ENCODE peak calls at places on chromosome 20, in five cellular contexts. T is hepatocyte, W is neural progenitor cell, I is HCT116, H is GM23248. Q is an unnamed sample.

GRCh38 chr20:62066339-62066982 is 780 bp upstream of the TAF4 start:
- DNase-seq in T (peak; percentile 76), W (peak; percentile 88), I (no peak), H (peak; percentile 66), Q (peak; percentile 54)

GRCh38 chr20:37868998-37869861 is 33.7 kb upstream of the VSTM2L start:
- DNase-seq in T (no peak), W (peak; percentile 21), I (no peak), H (no peak), Q (no peak)

GRCh38 chr20:49883246-49883802 is 32.0 kb downstream of the SPATA2 start:
- DNase-seq in T (no peak), W (no peak), I (no peak), H (no peak), Q (no peak)

GRCh38 chr20:4406627-4407026 is 315.1 kb upstream of the PRND start:
- DNase-seq in T (peak; percentile 37), W (no peak), I (peak; percentile 42), H (peak; percentile 96), Q (peak; percentile 69)

GRCh38 chr20:62892348-62893304 is 31.0 kb upstream of the TCFL5 start:
- DNase-seq in T (no peak), W (no peak), I (no peak), H (no peak), Q (no peak)

GRCh38 chr20:10728873-10729670 is 55.3 kb upstream of the JAG1 start:
- DNase-seq in T (no peak), W (no peak), I (no peak), H (peak; percentile 21), Q (peak; percentile 56)

GRCh38 chr20:39661833-39662232 is 699.7 kb downstream of the DHX35 start:
- DNase-seq in T (peak; percentile 19), W (no peak), I (no peak), H (peak; percentile 66), Q (no peak)

GRCh38 chr20:46111028-46111835 is 6.9 kb upstream of the CD40 start:
- DNase-seq in T (no peak), W (no peak), I (no peak), H (no peak), Q (no peak)

GRCh38 chr20:1944345-1945099 is 49.3 kb downstream of the SIRPA start:
- DNase-seq in T (no peak), W (no peak), I (no peak), H (no peak), Q (no peak)

GRCh38 chr20:38141154-38141888 is 23.7 kb downstream of the TGM2 start:
- DNase-seq in T (no peak), W (no peak), I (no peak), H (peak; percentile 33), Q (no peak)

GRCh38 chr20:50635676-50636600 is 55.4 kb downstream of the RIPOR3 start:
- DNase-seq in T (peak; percentile 90), W (peak; percentile 75), I (peak; percentile 67), H (peak; percentile 65), Q (peak; percentile 80)

GRCh38 chr20:25195014-25195961 is at the start of gene ENTPD6:
- DNase-seq in T (peak; percentile 96), W (peak; percentile 93), I (peak; percentile 61), H (peak; percentile 93), Q (peak; percentile 93)

GRCh38 chr20:47718398-47718797 is 66.9 kb downstream of the SULF2 start:
- DNase-seq in T (no peak), W (no peak), I (no peak), H (no peak), Q (no peak)

DNA sequence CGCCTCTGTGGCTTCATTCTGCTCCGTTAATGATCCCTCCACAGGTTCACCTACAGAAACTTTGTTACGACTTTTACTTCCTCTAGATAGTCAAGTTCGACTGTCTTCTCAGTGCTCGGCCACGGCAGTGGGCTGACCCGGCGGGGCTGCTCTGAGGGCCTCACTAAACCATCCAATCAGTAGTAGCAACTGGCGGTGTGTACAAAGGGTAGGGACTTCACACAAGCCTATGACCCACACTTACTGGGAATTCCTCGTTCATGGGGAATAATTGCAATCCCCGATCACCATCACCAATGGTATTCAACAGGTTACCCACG is 1959.2 kb upstream of the DEFB115 start:
- DNase-seq in T (no peak), W (no peak), I (no peak), H (no peak), Q (no peak)
- H3K9me3 ChIP-seq in T (no peaks in the 10 kb centered on the region), W (no peaks in the 10 kb centered on the region), I (no peaks in the 10 kb centered on the region), H (no peaks in the 10 kb centered on the region), Q (peaks cover 11% of the 10 kb centered on the region)

DNA sequence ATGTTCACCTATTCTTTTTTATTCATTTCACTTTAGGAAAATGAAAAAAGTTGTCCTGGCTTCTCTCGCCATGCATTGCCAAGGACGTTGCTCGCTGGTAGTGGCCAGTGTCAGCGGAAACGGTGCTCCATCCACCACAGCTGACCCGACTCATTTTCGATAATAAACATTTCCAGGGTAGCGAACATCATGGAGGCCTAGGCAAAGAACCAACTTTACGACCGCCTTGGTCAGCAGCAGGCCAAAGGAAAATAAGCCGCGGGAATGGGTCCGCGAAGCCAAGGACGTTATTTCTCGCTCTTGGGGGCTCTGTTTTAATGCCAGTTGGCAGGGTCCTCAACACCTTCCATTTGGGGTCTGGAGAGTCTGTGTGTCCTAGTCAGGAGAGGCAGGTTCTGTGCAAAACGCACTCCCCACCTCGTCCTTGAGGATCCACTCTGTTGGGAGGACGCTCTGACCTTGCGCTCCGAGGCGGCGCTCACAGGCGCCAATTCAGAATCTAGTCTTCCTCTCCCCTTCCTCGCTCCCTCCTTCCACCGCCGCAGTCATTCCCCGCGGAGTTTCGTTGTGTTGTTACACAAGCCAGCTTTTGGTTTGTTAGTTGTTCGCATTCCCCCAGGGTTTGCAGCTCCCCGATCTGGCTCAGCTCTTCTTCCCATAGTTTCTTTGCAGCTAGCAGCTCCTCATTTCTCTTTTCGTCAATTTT is 4.1 kb upstream of the PAX1 start:
- DNase-seq in T (no peak), W (peak; percentile 64), I (no peak), H (no peak), Q (no peak)
- TF ChIP-seq EZH2 in T (peak; percentile 70), W (peak; percentile 83), I (no peak), H (no peak), Q (no peak)

GRCh38 chr20:16541226-16541625 is 32.0 kb downstream of the KIF16B start:
- DNase-seq in T (no peak), W (no peak), I (no peak), H (no peak), Q (no peak)
- TF ChIP-seq EZH2phosphoT487 in T (no peak), W (no peak), I (no peak), H (no peak), Q (no peak)

GRCh38 chr20:29419378-29419777 is 1838.1 kb upstream of the DEFB115 start:
- DNase-seq in T (no peak), W (no peak), I (no peak), H (no peak), Q (no peak)
- H3K9me3 ChIP-seq in T (no peaks in the 10 kb centered on the region), W (no peaks in the 10 kb centered on the region), I (no peaks in the 10 kb centered on the region), H (no peaks in the 10 kb centered on the region), Q (no peaks in the 10 kb centered on the region)

GRCh38 chr20:36092424-36093024 is 62.0 kb upstream of the EPB41L1 start:
- DNase-seq in T (peak; percentile 69), W (peak; percentile 84), I (no peak), H (peak; percentile 65), Q (peak; percentile 25)
- TF ChIP-seq EZH2 in T (no peak), W (peak; percentile 69), I (no peak), H (no peak), Q (no peak)

Q was measured in PC-3.